ENCODE peak calls at places on chromosomes 4 and X, in five cellular contexts. One of them, this sample, is unnamed. For H3K27me3, the result is how much of the 10 kb centered on the place peaks cover.

GRCh38 chrX:119698835-119699234 is 5.9 kb upstream of the SEPTIN6 start:
- DNase-seq in stomach: no peak
- DNase-seq in pancreas: no peak
- DNase-seq in foreskin keratinocyte: peak
- DNase-seq in H1: no peak
- DNase-seq in this sample: no peak

GRCh38 chr4:140718240-140718639 is 37.9 kb downstream of the TBC1D9 start:
- DNase-seq in stomach: no peak
- DNase-seq in pancreas: no peak
- DNase-seq in foreskin keratinocyte: peak
- DNase-seq in H1: no peak
- DNase-seq in this sample: no peak

GRCh38 chrX:149275836-149276235 is 229.3 kb downstream of the IDS start:
- DNase-seq in stomach: no peak
- DNase-seq in pancreas: no peak
- DNase-seq in foreskin keratinocyte: no peak
- DNase-seq in H1: no peak
- DNase-seq in this sample: no peak

GRCh38 chrX:26262121-26262523 is 46.2 kb downstream of the MAGEB5 start:
- DNase-seq in stomach: no peak
- DNase-seq in pancreas: no peak
- DNase-seq in foreskin keratinocyte: peak
- DNase-seq in H1: no peak
- DNase-seq in this sample: no peak

GRCh38 chr4:185771696-185772390 is 40.2 kb downstream of the SORBS2 start:
- DNase-seq in stomach: no peak
- DNase-seq in pancreas: no peak
- DNase-seq in foreskin keratinocyte: no peak
- DNase-seq in H1: no peak
- DNase-seq in this sample: no peak

GRCh38 chr4:151000747-151001429 is 14.2 kb downstream of the LRBA start:
- DNase-seq in stomach: no peak
- DNase-seq in pancreas: no peak
- DNase-seq in foreskin keratinocyte: no peak
- DNase-seq in H1: no peak
- DNase-seq in this sample: no peak

GRCh38 chr4:84480082-84480481 is 19.0 kb downstream of the NKX6-1 start:
- DNase-seq in stomach: no peak
- DNase-seq in pancreas: no peak
- DNase-seq in foreskin keratinocyte: no peak
- DNase-seq in H1: no peak
- DNase-seq in this sample: no peak

GRCh38 chr4:35167385-35167784 is 1076.9 kb downstream of the ARAP2 start:
- DNase-seq in stomach: no peak
- DNase-seq in pancreas: no peak
- DNase-seq in foreskin keratinocyte: no peak
- DNase-seq in H1: no peak
- DNase-seq in this sample: no peak

GRCh38 chrX:32137525-32137924 is 1065.7 kb upstream of the FTHL17 start:
- DNase-seq in stomach: no peak
- DNase-seq in pancreas: no peak
- DNase-seq in foreskin keratinocyte: no peak
- DNase-seq in H1: no peak
- DNase-seq in this sample: no peak

GRCh38 chr4:89769856-89770255 is 67.1 kb downstream of the SNCA start:
- DNase-seq in stomach: no peak
- DNase-seq in pancreas: no peak
- DNase-seq in foreskin keratinocyte: no peak
- DNase-seq in H1: no peak
- DNase-seq in this sample: no peak

GRCh38 chr4:186946682-186947294 is 223.1 kb upstream of the FAT1 start:
- DNase-seq in stomach: peak
- DNase-seq in pancreas: peak
- DNase-seq in foreskin keratinocyte: peak
- DNase-seq in H1: peak
- DNase-seq in this sample: no peak

GRCh38 chr4:38678078-38678477 is 14.1 kb downstream of the KLF3 start:
- DNase-seq in stomach: no peak
- DNase-seq in pancreas: no peak
- DNase-seq in foreskin keratinocyte: peak
- DNase-seq in H1: no peak
- DNase-seq in this sample: no peak

GRCh38 chr4:138639018-138639876 is 376.3 kb upstream of the NOCT start:
- DNase-seq in stomach: no peak
- DNase-seq in pancreas: no peak
- DNase-seq in foreskin keratinocyte: peak
- DNase-seq in H1: no peak
- DNase-seq in this sample: no peak

GRCh38 chr4:111398906-111399330 is 746.3 kb upstream of the FAM241A start:
- DNase-seq in stomach: no peak
- DNase-seq in pancreas: no peak
- DNase-seq in foreskin keratinocyte: no peak
- DNase-seq in H1: no peak
- DNase-seq in this sample: no peak

GRCh38 chrX:123339201-123339905 is 155.3 kb downstream of the GRIA3 start:
- DNase-seq in stomach: no peak
- DNase-seq in pancreas: no peak
- DNase-seq in foreskin keratinocyte: peak
- DNase-seq in H1: no peak
- DNase-seq in this sample: no peak

GRCh38 chrX:44431206-44431605 is 87.7 kb upstream of the EFHC2 start:
- DNase-seq in stomach: no peak
- DNase-seq in pancreas: no peak
- DNase-seq in foreskin keratinocyte: peak
- DNase-seq in H1: no peak
- DNase-seq in this sample: no peak

GRCh38 chrX:51456814-51457213 is 39.6 kb downstream of the NUDT11 start:
- DNase-seq in stomach: no peak
- DNase-seq in pancreas: no peak
- DNase-seq in foreskin keratinocyte: no peak
- DNase-seq in H1: no peak
- DNase-seq in this sample: no peak

GRCh38 chrX:22345884-22346283 is 73.2 kb downstream of the CBLL2 start:
- DNase-seq in stomach: no peak
- DNase-seq in pancreas: no peak
- DNase-seq in foreskin keratinocyte: no peak
- DNase-seq in H1: no peak
- DNase-seq in this sample: no peak

GRCh38 chr4:85474818-85475630 is at the start of gene ARHGAP24:
- DNase-seq in stomach: peak
- DNase-seq in pancreas: peak
- DNase-seq in foreskin keratinocyte: peak
- DNase-seq in H1: peak
- DNase-seq in this sample: peak

GRCh38 chrX:56232221-56233082 is at the start of gene KLF8:
- DNase-seq in stomach: peak
- DNase-seq in pancreas: peak
- DNase-seq in foreskin keratinocyte: peak
- DNase-seq in H1: no peak
- DNase-seq in this sample: peak

GRCh38 chrX:129139837-129140679 is 383.2 kb downstream of the SMARCA1 start:
- DNase-seq in stomach: no peak
- DNase-seq in pancreas: no peak
- DNase-seq in foreskin keratinocyte: no peak
- DNase-seq in H1: no peak
- DNase-seq in this sample: no peak

GRCh38 chr4:141229408-141230101 is 8.9 kb downstream of the ZNF330 start:
- DNase-seq in stomach: no peak
- DNase-seq in pancreas: no peak
- DNase-seq in foreskin keratinocyte: peak
- DNase-seq in H1: no peak
- DNase-seq in this sample: no peak

GRCh38 chrX:8864151-8864550 is 63.0 kb upstream of the FAM9A start:
- DNase-seq in stomach: no peak
- DNase-seq in pancreas: no peak
- DNase-seq in foreskin keratinocyte: no peak
- DNase-seq in H1: no peak
- DNase-seq in this sample: no peak

GRCh38 chr4:109658871-109659410 is 44.3 kb downstream of the CASP6 start:
- DNase-seq in stomach: no peak
- DNase-seq in pancreas: no peak
- DNase-seq in foreskin keratinocyte: no peak
- DNase-seq in H1: no peak
- DNase-seq in this sample: no peak

GRCh38 chrX:110944793-110945466 is 149.3 kb upstream of the CHRDL1 start:
- DNase-seq in stomach: peak
- DNase-seq in pancreas: peak
- DNase-seq in foreskin keratinocyte: peak
- DNase-seq in H1: no peak
- DNase-seq in this sample: no peak

GRCh38 chr4:123559955-123560669 is 163.5 kb downstream of the SPRY1 start:
- DNase-seq in stomach: no peak
- DNase-seq in pancreas: no peak
- DNase-seq in foreskin keratinocyte: no peak
- DNase-seq in H1: no peak
- DNase-seq in this sample: no peak

GRCh38 chrX:119410027-119410819 is 11.1 kb downstream of the SLC25A43 start:
- DNase-seq in stomach: peak
- DNase-seq in pancreas: peak
- DNase-seq in foreskin keratinocyte: peak
- DNase-seq in H1: no peak
- DNase-seq in this sample: peak

GRCh38 chrX:13387656-13388421 is 68.0 kb upstream of the ATXN3L start:
- DNase-seq in stomach: no peak
- DNase-seq in pancreas: no peak
- DNase-seq in foreskin keratinocyte: no peak
- DNase-seq in H1: no peak
- DNase-seq in this sample: no peak
- H3K27me3 ChIP-seq in stomach: under half
- H3K27me3 ChIP-seq in pancreas: under half
- H3K27me3 ChIP-seq in foreskin keratinocyte: under half
- H3K27me3 ChIP-seq in H1: under half
- H3K27me3 ChIP-seq in this sample: under half

DNA sequence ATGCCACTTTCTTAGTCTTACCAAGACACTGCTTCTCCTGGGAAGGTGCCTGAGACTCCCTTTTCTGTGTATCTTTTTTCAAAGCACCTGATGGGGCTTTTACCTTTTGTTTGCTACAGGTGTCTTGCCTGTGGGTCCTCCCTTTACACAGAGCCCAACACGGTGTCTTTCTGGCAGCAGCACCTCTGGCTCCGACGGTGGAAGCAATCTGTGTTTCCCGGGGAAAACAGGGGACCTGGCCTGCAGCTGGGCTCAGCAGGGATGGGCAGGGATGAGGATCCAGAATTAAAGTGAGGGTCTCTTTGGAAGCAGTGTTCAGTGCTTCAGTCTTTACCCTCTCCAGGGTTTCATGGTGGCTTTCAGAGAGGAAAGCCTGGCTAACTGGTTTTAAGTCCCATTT is 11.3 kb downstream of the POU4F2 start:
- DNase-seq in stomach: no peak
- DNase-seq in pancreas: no peak
- DNase-seq in foreskin keratinocyte: no peak
- DNase-seq in H1: no peak
- DNase-seq in this sample: no peak
- H3K27me3 ChIP-seq in stomach: half or more
- H3K27me3 ChIP-seq in pancreas: under half
- H3K27me3 ChIP-seq in foreskin keratinocyte: half or more
- H3K27me3 ChIP-seq in H1: half or more
- H3K27me3 ChIP-seq in this sample: under half

DNA sequence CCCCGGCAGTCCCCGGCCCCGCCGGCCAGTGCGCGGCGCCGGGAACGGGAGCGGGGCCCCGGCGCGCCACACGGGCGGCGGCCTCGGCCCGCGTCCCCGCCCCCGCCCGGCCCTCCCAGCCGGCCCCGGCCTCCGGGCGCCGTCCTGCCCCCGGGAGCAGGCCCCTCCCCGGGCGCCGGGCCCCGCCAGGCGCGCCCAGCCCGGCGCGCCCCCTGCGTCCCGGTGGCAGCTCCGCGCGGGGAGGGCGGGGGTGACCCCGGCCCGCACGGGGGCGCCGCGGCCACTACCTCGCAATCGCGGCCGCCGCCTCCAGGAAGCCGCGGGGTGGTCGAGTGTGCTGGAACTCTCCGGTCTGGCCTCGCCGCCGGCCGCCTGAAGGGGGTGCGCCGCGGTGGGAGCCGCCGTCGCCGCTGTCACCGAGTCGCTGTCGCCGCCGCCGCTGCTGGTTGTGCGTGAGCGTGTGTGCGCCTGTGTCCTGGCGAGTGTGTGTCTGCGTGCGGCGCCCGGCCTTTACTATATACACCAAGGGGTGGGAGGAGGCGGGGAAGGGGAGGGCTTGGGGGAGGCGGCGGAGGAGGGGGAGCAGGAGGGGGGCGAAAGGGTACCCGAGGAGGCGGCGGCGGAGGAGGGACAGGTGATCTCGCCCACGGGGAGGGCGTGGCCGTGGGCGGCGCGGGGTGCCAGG is at the start of gene RAI2:
- DNase-seq in stomach: peak
- DNase-seq in pancreas: peak
- DNase-seq in foreskin keratinocyte: no peak
- DNase-seq in H1: no peak
- DNase-seq in this sample: peak
- H3K27me3 ChIP-seq in stomach: under half
- H3K27me3 ChIP-seq in pancreas: under half
- H3K27me3 ChIP-seq in foreskin keratinocyte: half or more
- H3K27me3 ChIP-seq in H1: under half
- H3K27me3 ChIP-seq in this sample: under half

DNA sequence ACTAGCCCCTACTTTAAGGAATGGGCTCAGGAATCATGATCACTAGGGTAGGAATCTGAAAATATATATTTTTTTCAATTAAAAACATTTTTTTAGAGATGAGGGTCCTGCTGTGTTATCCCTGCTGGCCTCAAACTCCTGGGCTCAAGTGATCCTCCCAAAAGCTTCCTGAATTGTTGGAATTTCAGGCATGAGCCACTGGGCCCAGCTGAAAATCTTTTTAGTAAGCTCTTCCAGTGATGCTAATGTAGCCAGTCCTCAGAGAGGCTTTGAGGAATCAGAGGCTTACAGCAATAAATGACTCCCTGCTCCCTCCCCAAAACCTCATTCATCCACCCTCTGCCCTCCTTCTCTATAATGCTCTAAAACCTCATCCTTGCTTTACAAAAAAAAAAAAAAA is 129.5 kb downstream of the ZIC3 start:
- DNase-seq in stomach: no peak
- DNase-seq in pancreas: no peak
- DNase-seq in foreskin keratinocyte: no peak
- DNase-seq in H1: no peak
- DNase-seq in this sample: no peak
- H3K27me3 ChIP-seq in stomach: under half
- H3K27me3 ChIP-seq in pancreas: under half
- H3K27me3 ChIP-seq in foreskin keratinocyte: under half
- H3K27me3 ChIP-seq in H1: under half
- H3K27me3 ChIP-seq in this sample: under half

GRCh38 chr4:56654238-56654632 is 26.9 kb downstream of the HOPX start:
- DNase-seq in stomach: peak
- DNase-seq in pancreas: no peak
- DNase-seq in foreskin keratinocyte: no peak
- DNase-seq in H1: no peak
- DNase-seq in this sample: no peak
- H3K27me3 ChIP-seq in stomach: under half
- H3K27me3 ChIP-seq in pancreas: under half
- H3K27me3 ChIP-seq in foreskin keratinocyte: under half
- H3K27me3 ChIP-seq in H1: under half
- H3K27me3 ChIP-seq in this sample: under half

GRCh38 chrX:153882557-153882956 is 3.4 kb downstream of the L1CAM start:
- DNase-seq in stomach: no peak
- DNase-seq in pancreas: no peak
- DNase-seq in foreskin keratinocyte: no peak
- DNase-seq in H1: no peak
- DNase-seq in this sample: no peak
- H3K27me3 ChIP-seq in stomach: half or more
- H3K27me3 ChIP-seq in pancreas: under half
- H3K27me3 ChIP-seq in foreskin keratinocyte: under half
- H3K27me3 ChIP-seq in H1: under half
- H3K27me3 ChIP-seq in this sample: under half

This sample was measured in upper lobe of left lung.